ENCODE peak calls at places on chromosomes 16 and 17, in ten cellular contexts. V is aorta, H is adipocyte, U is fibroblast of lung, Z is ascending aorta, B is cardiac muscle cell, Q is hepatocyte, T is neural progenitor cell, O is IMR-90, R is esophagus squamous epithelium. N is an unnamed sample.

GRCh38 chr17:49699967-49700575 is 7.7 kb downstream of the SLC35B1 start:
- DNase-seq in V (no peak), H (no peak), U (no peak), Z (no peak), B (no peak), Q (no peak), T (no peak), O (no peak), R (no peak), N (no peak)

GRCh38 chr16:22427556-22427955 is 53.1 kb upstream of the CDR2 start:
- DNase-seq in V (no peak), H (no peak), U (no peak), Z (no peak), B (no peak), Q (no peak), T (no peak), O (no peak), R (no peak), N (no peak)

GRCh38 chr17:14330492-14330920 is 29.6 kb downstream of the HS3ST3B1 start:
- DNase-seq in V (no peak), H (peak; percentile 57), U (peak; percentile 93), Z (no peak), B (peak; percentile 78), Q (no peak), T (peak; percentile 80), O (no peak), R (no peak), N (no peak)

GRCh38 chr17:48055531-48056245 is 7.5 kb downstream of the NFE2L1 start:
- DNase-seq in V (no peak), H (peak; percentile 94), U (peak; percentile 95), Z (no peak), B (peak; percentile 90), Q (peak; percentile 48), T (peak; percentile 33), O (peak; percentile 92), R (no peak), N (peak; percentile 66)

GRCh38 chr17:64343833-64344637 is 46.6 kb downstream of the PECAM1 start:
- DNase-seq in V (peak; percentile 92), H (peak; percentile 48), U (peak; percentile 91), Z (peak; percentile 45), B (peak; percentile 95), Q (peak; percentile 69), T (peak; percentile 10), O (peak; percentile 90), R (no peak), N (peak; percentile 83)

GRCh38 chr17:52105601-52106000 is 52.9 kb downstream of the CA10 start:
- DNase-seq in V (no peak), H (no peak), U (no peak), Z (no peak), B (no peak), Q (no peak), T (no peak), O (no peak), R (no peak), N (no peak)

GRCh38 chr16:80627108-80627507 is 86.3 kb downstream of the DYNLRB2 start:
- DNase-seq in V (no peak), H (no peak), U (no peak), Z (no peak), B (no peak), Q (no peak), T (no peak), O (no peak), R (no peak), N (no peak)

GRCh38 chr17:17886747-17887146 is 50.0 kb upstream of the SREBF1 start:
- DNase-seq in V (peak; percentile 44), H (no peak), U (no peak), Z (no peak), B (no peak), Q (no peak), T (no peak), O (no peak), R (no peak), N (no peak)

GRCh38 chr16:81838794-81839193 is 59.7 kb downstream of the PLCG2 start:
- DNase-seq in V (no peak), H (no peak), U (no peak), Z (no peak), B (peak; percentile 8), Q (no peak), T (no peak), O (peak; percentile 9), R (no peak), N (no peak)

GRCh38 chr17:64449545-64449944 is 630 bp downstream of the MILR1 start:
- DNase-seq in V (no peak), H (peak; percentile 4), U (peak; percentile 38), Z (no peak), B (peak; percentile 45), Q (no peak), T (no peak), O (no peak), R (no peak), N (no peak)

GRCh38 chr17:8062807-8063483 is 24.1 kb downstream of the ALOX15B start:
- DNase-seq in V (no peak), H (no peak), U (no peak), Z (no peak), B (no peak), Q (no peak), T (no peak), O (no peak), R (no peak), N (no peak)

GRCh38 chr17:11772031-11772430 is 173.8 kb downstream of the DNAH9 start:
- DNase-seq in V (no peak), H (no peak), U (no peak), Z (no peak), B (no peak), Q (no peak), T (no peak), O (no peak), R (no peak), N (no peak)

GRCh38 chr16:50263060-50263909 is 3.1 kb upstream of the ADCY7 start:
- DNase-seq in V (peak; percentile 30), H (no peak), U (no peak), Z (no peak), B (no peak), Q (peak; percentile 13), T (no peak), O (no peak), R (no peak), N (no peak)

DNA sequence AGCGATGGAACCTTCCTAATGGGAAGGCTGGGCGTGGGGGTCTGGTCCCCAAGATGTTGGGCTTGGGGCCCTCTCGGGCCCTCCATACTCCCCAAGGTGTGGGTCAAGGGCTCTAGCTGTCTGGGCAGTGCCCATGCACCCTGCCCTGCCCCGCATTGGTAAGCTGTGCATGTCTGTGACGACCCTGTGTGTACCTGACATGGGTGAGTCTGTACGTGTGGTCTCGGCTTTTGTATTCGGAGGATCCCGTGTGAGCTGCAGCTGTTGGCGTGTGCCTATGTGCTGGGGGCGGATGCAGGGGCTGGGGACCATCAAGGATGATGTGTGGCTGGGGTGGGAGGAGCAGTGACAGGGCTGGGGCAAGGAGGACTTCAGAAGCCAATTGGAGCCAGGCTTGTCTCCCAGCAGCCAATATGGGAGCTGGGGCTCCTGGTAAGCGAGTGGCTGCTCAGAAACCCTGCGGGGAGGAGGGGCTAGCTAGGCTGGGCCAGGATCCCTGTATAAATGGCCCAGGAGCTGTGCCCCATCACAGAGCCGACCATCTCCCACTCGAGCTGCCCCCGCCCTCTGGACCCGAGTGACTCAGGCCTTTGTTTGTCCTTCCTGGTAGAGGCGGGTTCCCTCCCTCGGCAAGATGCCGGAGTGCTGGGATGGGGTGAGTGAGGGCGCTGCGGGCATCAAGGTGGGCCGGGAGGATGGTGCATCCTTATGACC is at the start of gene NDRG4:
- DNase-seq in V (peak; percentile 68), H (peak; percentile 79), U (peak; percentile 80), Z (no peak), B (peak; percentile 92), Q (peak; percentile 79), T (peak; percentile 91), O (peak; percentile 87), R (no peak), N (peak; percentile 83)
- H3K4me3 ChIP-seq in V (no peak within 1 kb of the TSS), H (peak within 1 kb of the TSS; percentile 55), U (peak within 1 kb of the TSS; percentile 40), Z (peak within 1 kb of the TSS; percentile 30), B (peak within 1 kb of the TSS; percentile 51), Q (peak within 1 kb of the TSS; percentile 43), T (peak within 1 kb of the TSS; percentile 56), O (peak within 1 kb of the TSS; percentile 42), R (peak within 1 kb of the TSS; percentile 16), N (peak within 1 kb of the TSS; percentile 14)

GRCh38 chr16:57022445-57022844 is 33.1 kb downstream of the NLRC5 start:
- DNase-seq in V (no peak), H (no peak), U (no peak), Z (no peak), B (no peak), Q (no peak), T (no peak), O (no peak), R (no peak), N (no peak)
- H3K36me3 ChIP-seq in V (peaks cover 2% of the 10 kb centered on the region), H (peaks cover 72% of the 10 kb centered on the region), U (peaks cover 37% of the 10 kb centered on the region), Z (peaks cover 43% of the 10 kb centered on the region), B (no peaks in the 10 kb centered on the region), Q (no peaks in the 10 kb centered on the region), T (no peaks in the 10 kb centered on the region), O (peaks cover 37% of the 10 kb centered on the region), R (peaks cover 4% of the 10 kb centered on the region), N (peaks cover 25% of the 10 kb centered on the region)

GRCh38 chr17:65830356-65830755 is 268.9 kb upstream of the AXIN2 start:
- DNase-seq in V (no peak), H (no peak), U (no peak), Z (no peak), B (no peak), Q (no peak), T (no peak), O (no peak), R (no peak), N (no peak)

DNA sequence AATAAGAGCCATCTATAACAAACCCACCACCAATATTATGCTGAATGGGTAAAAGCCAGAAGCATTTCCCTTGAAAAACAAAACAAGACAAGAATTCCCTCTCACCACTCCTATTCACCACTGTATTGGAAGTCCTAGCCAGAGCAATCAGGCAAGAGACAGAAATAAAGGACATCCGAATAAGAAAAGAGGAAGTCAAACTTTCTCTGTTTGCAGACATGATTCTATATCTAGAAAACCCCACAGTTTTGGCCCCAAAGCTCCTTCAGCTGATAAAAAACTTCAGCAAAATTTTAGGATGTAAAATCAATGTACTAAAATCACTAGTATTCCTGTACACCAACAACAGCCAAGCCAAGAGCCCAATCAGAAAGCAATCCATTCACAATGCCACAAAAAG is 271.8 kb upstream of the AXIN2 start:
- DNase-seq in V (no peak), H (no peak), U (no peak), Z (no peak), B (no peak), Q (no peak), T (no peak), O (no peak), R (no peak), N (no peak)
- H3K9me3 ChIP-seq in V (peaks cover 1% of the 10 kb centered on the region), H (peaks cover 33% of the 10 kb centered on the region), U (no peaks in the 10 kb centered on the region), Z (peaks cover 29% of the 10 kb centered on the region), B (no peaks in the 10 kb centered on the region), Q (peaks cover 7% of the 10 kb centered on the region), T (peaks cover 15% of the 10 kb centered on the region), O (peaks cover 2% of the 10 kb centered on the region), R (peaks cover 29% of the 10 kb centered on the region), N (peaks cover 32% of the 10 kb centered on the region)

DNA sequence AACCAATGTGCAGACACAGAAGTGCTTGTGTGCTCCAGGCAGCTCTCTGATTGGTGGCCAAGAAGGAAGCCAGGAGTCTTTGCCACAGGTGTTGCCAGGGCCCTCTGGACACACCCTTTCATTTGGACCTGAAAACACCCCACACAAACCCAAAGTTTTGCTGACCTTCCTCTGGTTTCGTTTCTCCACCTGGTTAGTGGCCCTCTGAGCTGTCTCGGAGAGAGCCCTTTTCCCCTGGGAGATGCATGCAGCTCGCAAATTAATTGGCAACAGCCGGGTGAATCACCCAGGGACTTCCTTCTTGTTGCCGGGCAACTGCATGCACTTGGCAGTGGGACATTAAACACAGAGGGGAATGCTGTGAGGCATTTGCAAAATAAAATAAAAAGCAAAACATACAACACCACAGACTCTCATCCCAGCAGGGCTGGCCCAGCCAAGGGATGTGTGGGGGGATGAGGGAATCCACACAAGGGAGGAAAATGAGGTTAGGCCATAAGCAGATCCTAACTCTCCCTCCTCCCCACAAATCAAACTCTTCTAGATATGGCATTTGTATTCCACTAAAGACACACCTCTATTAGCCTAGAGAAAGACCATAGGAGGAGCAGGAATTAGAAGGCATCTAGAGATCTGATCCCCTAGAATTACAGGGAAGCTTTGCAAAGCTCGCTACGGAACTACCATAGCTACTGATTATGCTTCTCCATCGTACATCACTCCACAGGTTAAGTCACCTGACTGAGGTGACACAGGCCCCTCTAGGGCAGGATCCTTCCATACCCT is 286.7 kb downstream of the SOX9 start:
- DNase-seq in V (peak; percentile 85), H (peak; percentile 95), U (peak; percentile 96), Z (peak; percentile 26), B (peak; percentile 93), Q (peak; percentile 82), T (no peak), O (peak; percentile 99), R (no peak), N (peak; percentile 98)
- H3K4me3 ChIP-seq in V (no peak overlapping the region), H (peak overlapping the region; percentile 35), U (peak overlapping the region; percentile 17), Z (no peak overlapping the region), B (no peak overlapping the region), Q (no peak overlapping the region), T (no peak overlapping the region), O (no peak overlapping the region), R (no peak overlapping the region), N (no peak overlapping the region)